ENCODE peak calls at places on chromosomes 11 and 22, in seven cellular contexts. P, D, L, M, J, U and V are unnamed samples.
A peak's percentile ranks its signal among the peaks of the same experiment; 100 is the strongest.

GRCh38 chr11:116234989-116235567 is 537.7 kb downstream of the BUD13 start:
- DNase-seq in U (no peak), J (no peak), D (peak; percentile 98), L (no peak), P (no peak), M (no peak), V (no peak)

GRCh38 chr22:27139935-27140493 is 482.6 kb downstream of the MIAT start:
- DNase-seq in U (peak; percentile 45), D (no peak), P (peak; percentile 53), L (no peak), M (no peak), J (peak; percentile 83), V (no peak)

GRCh38 chr11:28384418-28384817 is 276.2 kb downstream of the METTL15 start:
- DNase-seq in U (no peak), M (no peak), D (no peak), L (no peak), P (peak; percentile 97), J (peak; percentile 75), V (no peak)

GRCh38 chr11:124875401-124875800 is 10.2 kb downstream of the ROBO3 start:
- DNase-seq in M (no peak), D (no peak), P (no peak), J (no peak), U (no peak), L (no peak), V (no peak)

GRCh38 chr11:48093795-48094642 is 113.7 kb downstream of the PTPRJ start:
- DNase-seq in L (no peak), P (no peak), D (peak; percentile 38), U (no peak), M (no peak), J (peak; percentile 23), V (no peak)

GRCh38 chr11:9758676-9759518 is 95.0 kb downstream of the SWAP70 start:
- DNase-seq in P (peak; percentile 51), J (peak; percentile 75), L (peak; percentile 57), M (peak; percentile 64), D (peak; percentile 75), U (peak; percentile 71), V (no peak)

GRCh38 chr11:73839123-73839457 is 37.6 kb downstream of the COA4 start:
- DNase-seq in P (no peak), L (no peak), M (no peak), U (no peak), J (no peak), D (no peak), V (no peak)

GRCh38 chr11:1862588-1863351 is 9.9 kb downstream of the LSP1 start:
- DNase-seq in J (no peak), M (no peak), D (no peak), P (no peak), U (peak; percentile 40), L (no peak), V (no peak)

GRCh38 chr11:65524747-65525658 is at the start of gene SCYL1:
- DNase-seq in P (no peak), J (peak; percentile 79), U (peak; percentile 53), M (peak; percentile 95), D (peak; percentile 76), L (peak; percentile 74), V (no peak)

GRCh38 chr22:19663821-19664325 is 50.4 kb upstream of the SEPTIN5 start:
- DNase-seq in L (no peak), J (no peak), U (no peak), D (peak; percentile 47), P (no peak), M (no peak), V (no peak)

GRCh38 chr11:85752890-85753581 is 57.9 kb downstream of the SYTL2 start:
- DNase-seq in M (no peak), J (no peak), U (no peak), L (no peak), D (no peak), P (no peak), V (no peak)

GRCh38 chr22:36352775-36353507 is 34.8 kb downstream of the MYH9 start:
- DNase-seq in P (no peak), L (no peak), U (no peak), J (no peak), M (no peak), D (peak; percentile 25), V (no peak)

GRCh38 chr11:45028921-45029680 is 78.4 kb upstream of the TP53I11 start:
- DNase-seq in M (no peak), J (no peak), D (no peak), P (no peak), U (no peak), L (no peak), V (no peak)

GRCh38 chr11:111355956-111356659 is 23.0 kb downstream of the POU2AF1 start:
- DNase-seq in J (no peak), M (no peak), U (no peak), L (no peak), D (peak; percentile 91), P (no peak), V (no peak)

GRCh38 chr11:63620928-63621539 is 6.8 kb upstream of the PLAAT3 start:
- DNase-seq in M (no peak), D (peak; percentile 33), J (no peak), U (no peak), L (no peak), P (no peak), V (no peak)

GRCh38 chr11:79092791-79093313 is 348.0 kb downstream of the TENM4 start:
- DNase-seq in D (no peak), U (no peak), M (no peak), P (peak; percentile 100), J (peak; percentile 100), L (no peak), V (no peak)

GRCh38 chr22:32482708-32483107 is 8.1 kb downstream of the FBXO7 start:
- DNase-seq in P (peak; percentile 13), D (no peak), L (no peak), J (peak; percentile 67), U (no peak), M (no peak), V (no peak)

GRCh38 chr11:30635401-30635989 is 49.3 kb upstream of the MPPED2 start:
- DNase-seq in D (peak; percentile 21), U (no peak), L (peak; percentile 55), P (no peak), J (no peak), M (peak; percentile 53), V (peak; percentile 22)

GRCh38 chr11:72735495-72736027 is 16.6 kb downstream of the ARAP1 start:
- DNase-seq in L (no peak), J (peak; percentile 38), P (peak; percentile 48), M (peak; percentile 35), U (no peak), D (no peak), V (no peak)

GRCh38 chr11:102921587-102922220 is 33.8 kb downstream of the MMP13 start:
- DNase-seq in U (no peak), D (no peak), J (no peak), L (no peak), M (no peak), P (no peak), V (no peak)

GRCh38 chr22:48432721-48433518 is 1394.8 kb downstream of the BRD1 start:
- DNase-seq in M (no peak), U (no peak), D (no peak), P (no peak), J (no peak), L (no peak), V (no peak)

GRCh38 chr11:128291835-128292234 is 295.5 kb downstream of the ETS1 start:
- DNase-seq in M (no peak), L (no peak), U (no peak), D (no peak), P (no peak), J (no peak), V (no peak)

GRCh38 chr11:18495703-18496102 is 31.0 kb downstream of the TSG101 start:
- DNase-seq in L (no peak), M (no peak), U (no peak), P (no peak), D (no peak), J (no peak), V (no peak)

GRCh38 chr22:39012525-39013516 is 1.2 kb upstream of the APOBEC3C start:
- DNase-seq in L (no peak), J (no peak), D (no peak), M (no peak), U (no peak), P (no peak), V (no peak)

GRCh38 chr11:7081441-7081840 is 7.4 kb upstream of the RBMXL2 start:
- DNase-seq in U (no peak), M (no peak), P (no peak), D (no peak), L (no peak), J (no peak), V (no peak)

GRCh38 chr11:3056296-3057068 is 741 bp downstream of the CARS1 start:
- DNase-seq in D (no peak), J (no peak), P (no peak), L (no peak), U (no peak), M (no peak), V (no peak)

GRCh38 chr11:112346586-112346985 is 85.9 kb upstream of the PLET1 start:
- DNase-seq in J (no peak), M (no peak), U (no peak), L (no peak), D (no peak), P (no peak), V (no peak)

GRCh38 chr11:30868495-30869130 is 282.5 kb upstream of the MPPED2 start:
- DNase-seq in U (no peak), L (no peak), J (no peak), M (no peak), D (no peak), P (no peak), V (no peak)

GRCh38 chr11:37230865-37231264 is 632.8 kb upstream of the RAG2 start:
- DNase-seq in L (no peak), P (no peak), U (no peak), M (no peak), D (no peak), J (no peak), V (no peak)

GRCh38 chr11:69307871-69308381 is 14.0 kb downstream of the MYEOV start:
- DNase-seq in D (no peak), L (no peak), J (no peak), U (no peak), M (no peak), P (no peak), V (no peak)

GRCh38 chr22:45516163-45516562 is 13.5 kb downstream of the FBLN1 start:
- DNase-seq in D (no peak), L (no peak), P (no peak), J (no peak), U (no peak), M (no peak), V (no peak)